ENCODE peak calls at places on chromosomes 6 and 20, in six cellular contexts. G, K, P, I, E and U are unnamed samples.

GRCh38 chr6:69063401-69063800 is 428.3 kb downstream of the ADGRB3 start:
- DNase-seq in G (no peak), K (no peak), P (no peak), I (no peak), E (no peak), U (no peak)

GRCh38 chr20:64280460-64280843 is 24.9 kb downstream of the PCMTD2 start:
- DNase-seq in G (no peak), K (no peak), P (no peak), I (no peak), E (no peak), U (no peak)

GRCh38 chr20:10924628-10925266 is 250.9 kb upstream of the JAG1 start:
- DNase-seq in G (no peak), K (no peak), P (no peak), I (no peak), E (no peak), U (no peak)

GRCh38 chr6:134172020-134172766 is 119.8 kb upstream of the SLC2A12 start:
- DNase-seq in G (no peak), K (no peak), P (no peak), I (no peak), E (no peak), U (no peak)

GRCh38 chr6:75386050-75386770 is 101.6 kb upstream of the TMEM30A start:
- DNase-seq in G (no peak), K (no peak), P (no peak), I (no peak), E (no peak), U (no peak)

GRCh38 chr20:62945771-62946339 is 6.7 kb upstream of the SLC17A9 start:
- DNase-seq in G (no peak), K (no peak), P (no peak), I (no peak), E (no peak), U (peak; percentile 78)

GRCh38 chr6:129638055-129639019 is 71.6 kb downstream of the ARHGAP18 start:
- DNase-seq in G (no peak), K (peak; percentile 38), P (no peak), I (no peak), E (no peak), U (no peak)

GRCh38 chr6:159939591-159940016 is 29.3 kb upstream of the IGF2R start:
- DNase-seq in G (no peak), K (peak; percentile 81), P (no peak), I (no peak), E (no peak), U (no peak)

GRCh38 chr20:18391686-18392085 is 75.1 kb downstream of the DZANK1 start:
- DNase-seq in G (no peak), K (no peak), P (no peak), I (no peak), E (no peak), U (no peak)

GRCh38 chr20:44134897-44135810 is 51.8 kb downstream of the JPH2 start:
- DNase-seq in G (no peak), K (no peak), P (no peak), I (no peak), E (no peak), U (no peak)

GRCh38 chr6:157194110-157194509 is 129.2 kb downstream of the TMEM242 start:
- DNase-seq in G (no peak), K (no peak), P (no peak), I (no peak), E (no peak), U (no peak)

GRCh38 chr20:55004044-55004443 is 528.7 kb downstream of the DOK5 start:
- DNase-seq in G (no peak), K (no peak), P (no peak), I (no peak), E (no peak), U (no peak)

GRCh38 chr20:2022163-2022562 is 28.3 kb upstream of the PDYN start:
- DNase-seq in G (no peak), K (no peak), P (no peak), I (no peak), E (no peak), U (no peak)

GRCh38 chr20:40249805-40250204 is 439.2 kb downstream of the MAFB start:
- DNase-seq in G (no peak), K (no peak), P (no peak), I (no peak), E (no peak), U (no peak)

GRCh38 chr6:27668442-27669275 is 195.8 kb upstream of the ZNF184 start:
- DNase-seq in G (no peak), K (no peak), P (no peak), I (peak; percentile 37), E (peak; percentile 80), U (no peak)

GRCh38 chr6:74491844-74492374 is 713.9 kb downstream of the COL12A1 start:
- DNase-seq in G (no peak), K (no peak), P (no peak), I (no peak), E (no peak), U (no peak)

GRCh38 chr20:44187054-44187762 is at the start of gene JPH2:
- DNase-seq in G (peak; percentile 76), K (peak; percentile 71), P (no peak), I (no peak), E (no peak), U (peak; percentile 99)

GRCh38 chr6:82298012-82298411 is 50.5 kb upstream of the IBTK start:
- DNase-seq in G (no peak), K (no peak), P (no peak), I (no peak), E (no peak), U (no peak)

GRCh38 chr20:63101781-63102719 is 95.3 kb upstream of the BHLHE23 start:
- DNase-seq in G (peak; percentile 69), K (peak; percentile 13), P (no peak), I (peak; percentile 21), E (no peak), U (peak; percentile 76)

GRCh38 chr6:90701146-90701781 is 114.4 kb upstream of the MAP3K7 start:
- DNase-seq in G (no peak), K (no peak), P (peak; percentile 37), I (peak; percentile 36), E (peak; percentile 15), U (no peak)

GRCh38 chr6:34066284-34066571 is 79.7 kb downstream of the GRM4 start:
- DNase-seq in G (no peak), K (no peak), P (no peak), I (no peak), E (no peak), U (no peak)

GRCh38 chr6:56524891-56525703 is 117.6 kb downstream of the DST start:
- DNase-seq in G (no peak), K (no peak), P (no peak), I (no peak), E (no peak), U (no peak)

GRCh38 chr6:81241717-81242116 is 510.8 kb downstream of the TENT5A start:
- DNase-seq in G (no peak), K (no peak), P (no peak), I (peak; percentile 22), E (no peak), U (no peak)

GRCh38 chr20:43799150-43799711 is 72.4 kb upstream of the GTSF1L start:
- DNase-seq in G (no peak), K (no peak), P (no peak), I (no peak), E (no peak), U (peak; percentile 55)

GRCh38 chr20:391041-391711 is 10.6 kb downstream of the TRIB3 start:
- DNase-seq in G (no peak), K (no peak), P (no peak), I (no peak), E (no peak), U (no peak)

GRCh38 chr6:167226791-167227190 is 64.3 kb upstream of the UNC93A start:
- DNase-seq in G (no peak), K (no peak), P (no peak), I (no peak), E (no peak), U (no peak)
- H3K27ac ChIP-seq in G (no peak overlapping the region), K (no peak overlapping the region), P (no peak overlapping the region), I (no peak overlapping the region), E (no peak overlapping the region), U (no peak overlapping the region)

DNA sequence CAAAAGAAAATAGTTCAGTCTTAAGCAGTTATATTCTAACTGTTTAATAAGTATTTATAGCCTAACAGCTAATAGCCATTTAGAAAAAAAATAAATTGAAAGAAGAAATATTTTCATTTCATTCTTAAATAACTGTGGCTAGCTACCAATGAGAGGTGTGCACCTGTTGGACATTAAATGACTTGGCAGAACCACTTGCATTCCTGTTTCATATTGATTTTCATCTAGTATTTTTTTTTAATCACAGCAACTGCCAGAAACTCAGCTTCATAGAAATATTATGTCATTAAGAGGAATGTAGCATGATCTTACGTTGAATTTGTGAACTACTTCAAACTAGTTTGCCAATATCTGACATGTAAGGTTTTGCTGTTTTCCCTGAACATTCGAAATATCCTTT is 10.1 kb downstream of the NAA20 start:
- DNase-seq in G (no peak), K (no peak), P (no peak), I (no peak), E (no peak), U (no peak)
- H3K36me3 ChIP-seq in G (peaks cover 20% of the 10 kb centered on the region), K (peaks cover 52% of the 10 kb centered on the region), P (peaks cover 4% of the 10 kb centered on the region), I (no peaks in the 10 kb centered on the region), E (peaks cover 23% of the 10 kb centered on the region), U (peaks cover 93% of the 10 kb centered on the region)

DNA sequence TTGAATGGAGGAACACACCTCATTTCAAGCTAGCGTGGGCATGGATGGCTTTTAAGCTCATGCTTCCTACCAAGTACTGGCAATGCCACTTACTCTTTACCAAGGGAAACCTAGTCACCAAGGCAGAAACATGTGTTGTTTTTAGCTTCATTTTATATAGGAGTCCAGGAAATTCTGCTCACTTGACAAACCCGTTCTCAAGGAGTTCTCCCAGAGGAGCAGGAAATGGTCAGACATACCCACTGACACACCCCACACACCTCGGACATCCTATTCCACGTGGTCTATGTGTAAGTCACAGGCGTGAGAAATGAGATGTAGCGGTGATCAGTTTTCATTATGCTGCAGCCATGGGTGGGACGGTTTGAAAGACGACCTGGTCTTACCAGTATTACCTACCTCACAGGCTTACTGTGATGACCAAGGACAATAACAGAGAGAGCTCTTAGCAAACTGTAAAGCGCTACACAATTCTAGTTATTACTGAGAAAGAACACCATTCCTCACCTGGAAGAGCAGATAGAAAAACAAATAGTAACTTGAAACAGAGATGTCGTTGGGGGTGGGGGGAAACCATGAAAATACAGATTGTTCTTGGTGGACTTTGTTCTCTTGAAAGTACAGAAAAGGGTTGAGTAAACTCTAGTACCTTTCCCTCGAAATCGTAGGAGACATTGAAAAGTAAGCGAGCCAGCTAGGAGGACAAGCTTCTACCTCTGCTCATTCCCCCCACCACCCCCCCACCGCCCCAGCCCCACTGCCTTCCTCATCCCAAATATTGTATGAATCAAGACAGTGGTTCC is 1.7 kb downstream of the CNKSR3 start:
- DNase-seq in G (no peak), K (no peak), P (no peak), I (no peak), E (no peak), U (no peak)
- H3K27ac ChIP-seq in G (peak overlapping the region; percentile 94), K (no peak overlapping the region), P (no peak overlapping the region), I (no peak overlapping the region), E (no peak overlapping the region), U (no peak overlapping the region)

DNA sequence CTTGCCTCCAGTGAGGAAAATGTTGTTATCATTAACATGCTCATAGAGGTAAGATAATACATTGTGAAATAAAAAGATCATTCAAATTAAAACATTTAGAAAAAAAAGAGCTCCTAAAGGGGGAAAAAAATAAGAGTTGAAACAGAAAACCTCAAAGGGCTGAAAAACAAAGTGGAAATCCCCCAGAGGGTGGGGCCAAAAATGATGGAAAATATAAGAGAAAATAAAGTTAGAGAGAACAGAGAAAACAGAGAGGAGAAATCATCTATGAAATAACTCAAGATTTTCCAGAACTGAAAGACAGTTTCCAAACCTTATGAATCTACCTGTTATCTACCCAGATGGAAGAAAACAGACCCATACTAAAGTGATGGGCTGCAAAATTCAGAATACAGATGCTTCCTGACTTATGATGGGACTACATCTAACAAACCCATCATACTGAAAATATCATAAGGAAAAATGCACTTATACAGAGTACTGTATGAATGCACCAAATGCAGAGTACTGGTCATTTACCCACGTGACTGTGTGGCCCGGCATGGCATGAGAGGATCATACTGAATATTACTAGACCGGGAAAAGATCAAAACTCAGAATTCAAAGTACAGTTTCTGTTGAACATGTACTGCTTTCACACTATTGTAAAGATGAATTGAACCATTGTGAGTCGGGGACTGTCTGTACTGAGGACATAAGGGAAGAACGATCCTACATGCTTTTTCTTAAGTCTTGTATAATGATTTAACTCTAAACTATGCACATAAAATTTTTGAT is 4.0 kb downstream of the ZBTB24 start:
- DNase-seq in G (no peak), K (no peak), P (no peak), I (no peak), E (no peak), U (no peak)
- H3K36me3 ChIP-seq in G (no peaks in the 10 kb centered on the region), K (peaks cover 24% of the 10 kb centered on the region), P (peaks cover 6% of the 10 kb centered on the region), I (peaks cover 12% of the 10 kb centered on the region), E (peaks cover 55% of the 10 kb centered on the region), U (peaks cover 66% of the 10 kb centered on the region)